ENCODE peak calls at places on chromosomes 12 and 14, in seven cellular contexts. F is upper lobe of left lung, L is stomach, R is GM12891, D is suprapubic skin, M is transverse colon, O is uterus. J is an unnamed sample.

GRCh38 chr14:106877527-106877926 is 1351.1 kb downstream of the TMEM121 start:
- DNase-seq in F (no peak), L (no peak), R (no peak), D (no peak), M (no peak), O (no peak), J (no peak)

GRCh38 chr12:713281-713875 is 39.0 kb upstream of the WNK1 start:
- DNase-seq in F (no peak), L (no peak), R (no peak), D (no peak), M (no peak), O (no peak), J (no peak)

GRCh38 chr12:68048648-68049297 is 59.5 kb downstream of the IFNG-AS1 start:
- DNase-seq in F (no peak), L (no peak), R (no peak), D (no peak), M (no peak), O (no peak), J (no peak)

GRCh38 chr14:105065280-105066228 is at the start of gene GPR132:
- DNase-seq in F (peak; percentile 90), L (peak; percentile 63), R (peak; percentile 86), D (peak; percentile 82), M (peak; percentile 76), O (no peak), J (no peak)

GRCh38 chr14:64110832-64111231 is 183.3 kb downstream of the ESR2 start:
- DNase-seq in F (no peak), L (no peak), R (no peak), D (no peak), M (no peak), O (no peak), J (no peak)

GRCh38 chr12:1047898-1048660 is 57.1 kb downstream of the ERC1 start:
- DNase-seq in F (no peak), L (no peak), R (no peak), D (no peak), M (no peak), O (no peak), J (no peak)

GRCh38 chr14:80291099-80291498 is 79.8 kb upstream of the DIO2 start:
- DNase-seq in F (no peak), L (no peak), R (no peak), D (no peak), M (no peak), O (no peak), J (no peak)

GRCh38 chr14:70555890-70556289 is 21.1 kb upstream of the ADAM20 start:
- DNase-seq in F (peak; percentile 64), L (no peak), R (no peak), D (no peak), M (no peak), O (no peak), J (no peak)

GRCh38 chr12:122473543-122474323 is 27.0 kb downstream of the ZCCHC8 start:
- DNase-seq in F (no peak), L (peak; percentile 23), R (peak; percentile 25), D (no peak), M (no peak), O (peak; percentile 67), J (peak; percentile 54)

GRCh38 chr12:94103986-94104385 is 44.4 kb upstream of the PLXNC1 start:
- DNase-seq in F (no peak), L (no peak), R (no peak), D (no peak), M (peak; percentile 29), O (no peak), J (no peak)

GRCh38 chr12:64558754-64559153 is 51.5 kb upstream of the RASSF3 start:
- DNase-seq in F (no peak), L (no peak), R (no peak), D (no peak), M (no peak), O (no peak), J (no peak)

GRCh38 chr14:22898302-22898894 is 15.4 kb downstream of the REM2 start:
- DNase-seq in F (no peak), L (no peak), R (no peak), D (no peak), M (no peak), O (no peak), J (no peak)

GRCh38 chr14:22895402-22895801 is 12.4 kb downstream of the REM2 start:
- DNase-seq in F (no peak), L (no peak), R (no peak), D (no peak), M (no peak), O (no peak), J (no peak)

GRCh38 chr14:22896351-22896750 is 13.3 kb downstream of the REM2 start:
- DNase-seq in F (no peak), L (no peak), R (no peak), D (no peak), M (no peak), O (no peak), J (no peak)

GRCh38 chr14:22896760-22897159 is 13.7 kb downstream of the REM2 start:
- DNase-seq in F (no peak), L (no peak), R (no peak), D (no peak), M (no peak), O (no peak), J (no peak)

GRCh38 chr14:22897357-22897756 is 14.3 kb downstream of the REM2 start:
- DNase-seq in F (no peak), L (no peak), R (no peak), D (no peak), M (no peak), O (no peak), J (no peak)
- TF ChIP-seq POLR2A in F (no peak), L (no peak), R (no peak), D (no peak), M (no peak), O (no peak), J (no peak)

GRCh38 chr12:110668480-110669192 is 20.3 kb downstream of the HVCN1 start:
- DNase-seq in F (no peak), L (no peak), R (no peak), D (no peak), M (no peak), O (no peak), J (no peak)
- TF ChIP-seq POLR2A in F (no peak), L (no peak), R (peak; percentile 62), D (no peak), M (no peak), O (no peak), J (no peak)

DNA sequence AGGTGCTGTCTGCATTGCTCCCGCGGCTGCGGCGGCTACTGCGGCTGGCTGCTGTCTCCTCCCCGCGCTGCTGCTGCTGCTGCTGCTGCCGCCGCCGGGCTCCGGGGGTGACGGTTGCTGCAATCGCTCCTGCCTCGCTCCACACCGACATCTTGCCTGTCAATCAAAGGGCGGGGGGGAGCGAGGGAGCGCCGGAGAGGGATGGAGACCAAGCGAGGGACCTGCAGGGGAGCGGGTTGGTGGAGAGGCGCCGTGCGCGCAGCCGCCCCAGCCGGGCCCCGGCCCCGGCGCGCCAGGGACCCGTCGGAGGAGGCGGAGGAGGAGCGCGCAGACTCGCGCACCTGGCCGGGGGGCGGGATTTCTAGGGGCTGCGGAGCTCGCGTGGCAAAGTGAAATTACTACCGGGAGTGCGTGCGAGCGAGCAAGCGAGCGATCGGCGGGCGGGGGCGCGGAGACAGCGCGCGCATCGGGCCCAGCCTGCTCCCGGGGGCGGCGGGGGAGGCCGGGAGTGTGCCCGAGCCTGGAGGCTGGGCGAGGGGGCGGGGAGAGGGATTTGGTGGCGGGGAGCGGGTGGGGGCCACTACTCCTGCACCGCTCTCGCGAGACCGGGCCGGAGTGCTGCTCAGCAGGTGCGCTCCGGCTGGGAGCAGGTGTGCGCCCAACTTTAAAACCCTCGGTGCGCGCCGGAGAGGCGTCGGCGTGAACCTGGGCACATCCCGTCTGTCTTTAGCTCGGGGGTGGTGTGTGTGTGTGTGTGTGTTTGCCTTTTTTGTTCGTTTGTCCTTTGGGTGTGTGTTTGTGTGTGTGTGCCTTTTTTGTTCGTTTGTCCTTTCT is at the start of gene KSR2:
- DNase-seq in F (peak; percentile 92), L (peak; percentile 82), R (peak; percentile 71), D (peak; percentile 79), M (peak; percentile 81), O (no peak), J (peak; percentile 42)
- TF ChIP-seq POLR2A in F (peak; percentile 66), L (no peak), R (no peak), D (no peak), M (peak; percentile 33), O (no peak), J (no peak)

DNA sequence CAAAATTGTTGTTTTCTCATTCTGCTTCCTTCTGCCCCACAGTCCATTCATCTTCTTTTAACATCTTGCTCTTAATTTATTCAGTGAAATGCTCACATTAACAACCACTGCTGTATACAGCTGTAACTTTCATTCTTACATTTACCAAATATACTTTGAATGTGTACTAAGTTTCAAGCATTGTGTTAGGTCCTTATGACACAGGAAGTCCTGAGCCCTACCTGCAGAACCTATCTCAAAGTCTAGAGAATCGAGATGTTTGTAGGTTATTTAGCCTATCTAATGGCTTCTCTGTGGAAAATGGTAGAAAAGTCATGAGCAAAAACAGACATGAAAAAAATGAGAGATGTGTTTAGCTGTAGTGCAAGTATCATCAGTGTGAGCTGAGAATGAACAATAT is 117.6 kb upstream of the MGAT4C start:
- DNase-seq in F (no peak), L (no peak), R (no peak), D (no peak), M (no peak), O (no peak), J (no peak)
- TF ChIP-seq POLR2A in F (no peak), L (no peak), R (no peak), D (no peak), M (no peak), O (no peak), J (no peak)

GRCh38 chr12:106249411-106250135 is 1.8 kb upstream of the CKAP4 start:
- DNase-seq in F (no peak), L (no peak), R (peak; percentile 44), D (peak; percentile 34), M (peak; percentile 75), O (no peak), J (no peak)

GRCh38 chr12:106248849-106249371 is 1.1 kb upstream of the CKAP4 start:
- DNase-seq in F (no peak), L (no peak), R (no peak), D (peak; percentile 80), M (peak; percentile 19), O (no peak), J (no peak)

GRCh38 chr12:106248177-106248848 is 493 bp upstream of the CKAP4 start:
- DNase-seq in F (no peak), L (peak; percentile 62), R (peak; percentile 35), D (peak; percentile 86), M (peak; percentile 69), O (peak; percentile 71), J (peak; percentile 74)

GRCh38 chr12:106246891-106247730 is 709 bp downstream of the CKAP4 start:
- DNase-seq in F (peak; percentile 94), L (peak; percentile 75), R (peak; percentile 53), D (peak; percentile 90), M (peak; percentile 63), O (peak; percentile 62), J (no peak)

DNA sequence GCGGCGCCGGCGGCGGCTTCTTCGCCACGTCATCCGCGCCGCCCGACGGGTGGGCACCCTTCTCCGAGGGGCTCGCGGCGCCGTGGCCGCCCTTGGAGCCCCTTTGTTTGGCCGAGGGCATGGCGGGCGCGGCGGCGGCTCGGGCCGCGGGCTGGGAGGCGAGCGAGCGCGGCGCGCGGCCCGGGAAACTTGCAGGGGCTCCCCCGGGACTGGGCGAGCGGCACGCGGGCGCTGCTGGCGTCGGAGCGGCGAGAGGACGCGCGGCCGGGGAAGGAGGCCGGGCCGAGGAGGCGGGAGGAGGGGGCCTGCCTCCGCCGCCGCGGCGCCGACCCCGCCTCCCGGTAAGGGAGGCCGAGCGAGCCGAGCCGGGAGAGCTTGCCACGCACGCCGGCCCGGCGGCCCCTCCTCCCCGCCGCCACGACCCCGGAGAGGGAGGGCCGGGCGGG is at the start of gene CKAP4:
- DNase-seq in F (peak; percentile 96), L (peak; percentile 83), R (peak; percentile 73), D (peak; percentile 86), M (peak; percentile 81), O (peak; percentile 83), J (peak; percentile 73)
- TF ChIP-seq POLR2A in F (peak; percentile 61), L (no peak), R (no peak), D (peak; percentile 7), M (no peak), O (peak; percentile 46), J (peak; percentile 74)

J was measured in H54.